ENCODE peak calls at places on chromosome 20, in seven cellular contexts. X is endodermal cell, Y is progenitor cell of endocrine pancreas, I is cardiac muscle cell, H is neural crest cell, W is fibroblast of lung, L is endothelial cell. C is an unnamed sample.

GRCh38 chr20:47816487-47817451 is 31.5 kb upstream of the SULF2 start:
- DNase-seq in X (no peak), Y (no peak), I (no peak), H (no peak), W (no peak), L (no peak), C (no peak)

GRCh38 chr20:37781626-37782025 is 87.8 kb downstream of the CTNNBL1 start:
- DNase-seq in X (no peak), Y (no peak), I (no peak), H (no peak), W (no peak), L (no peak), C (no peak)

GRCh38 chr20:63635431-63636141 is 8.7 kb upstream of the GMEB2 start:
- DNase-seq in X (no peak), Y (no peak), I (no peak), H (no peak), W (no peak), L (no peak), C (no peak)

GRCh38 chr20:62576815-62577214 is 65.5 kb upstream of the SLCO4A1 start:
- DNase-seq in X (peak), Y (peak), I (peak), H (no peak), W (peak), L (peak), C (no peak)

GRCh38 chr20:23147964-23148720 is 62.0 kb upstream of the CD93 start:
- DNase-seq in X (peak), Y (no peak), I (peak), H (no peak), W (peak), L (no peak), C (no peak)

GRCh38 chr20:63794614-63795013 is 36.5 kb downstream of the ZBTB46 start:
- DNase-seq in X (no peak), Y (no peak), I (no peak), H (no peak), W (no peak), L (no peak), C (no peak)

GRCh38 chr20:46427384-46427783 is 21.0 kb upstream of the ELMO2 start:
- DNase-seq in X (no peak), Y (no peak), I (no peak), H (no peak), W (no peak), L (no peak), C (no peak)

GRCh38 chr20:40010483-40010882 is 678.6 kb downstream of the MAFB start:
- DNase-seq in X (no peak), Y (no peak), I (no peak), H (no peak), W (no peak), L (no peak), C (no peak)

GRCh38 chr20:38127011-38127621 is 38.0 kb downstream of the TGM2 start:
- DNase-seq in X (peak), Y (no peak), I (peak), H (no peak), W (peak), L (no peak), C (no peak)

GRCh38 chr20:44212792-44213191 is 2.2 kb upstream of the OSER1 start:
- DNase-seq in X (no peak), Y (no peak), I (no peak), H (no peak), W (no peak), L (no peak), C (no peak)

GRCh38 chr20:61913423-61914225 is 152.1 kb downstream of the TAF4 start:
- DNase-seq in X (no peak), Y (no peak), I (no peak), H (no peak), W (no peak), L (no peak), C (no peak)

GRCh38 chr20:41052742-41053419 is 24.3 kb downstream of the TOP1 start:
- DNase-seq in X (no peak), Y (no peak), I (peak), H (no peak), W (peak), L (no peak), C (no peak)

GRCh38 chr20:23114018-23114417 is 27.9 kb upstream of the CD93 start:
- DNase-seq in X (no peak), Y (no peak), I (peak), H (no peak), W (no peak), L (no peak), C (no peak)

GRCh38 chr20:48384147-48384818 is 443.5 kb downstream of the PREX1 start:
- DNase-seq in X (peak), Y (no peak), I (no peak), H (no peak), W (no peak), L (no peak), C (no peak)

GRCh38 chr20:63032861-63033634 is 26.3 kb upstream of the BHLHE23 start:
- DNase-seq in X (no peak), Y (no peak), I (no peak), H (no peak), W (no peak), L (peak), C (no peak)

GRCh38 chr20:35698298-35699126 is 640 bp downstream of the NFS1 start:
- DNase-seq in X (peak), Y (no peak), I (peak), H (no peak), W (no peak), L (peak), C (no peak)

GRCh38 chr20:44215125-44215524 is 4.6 kb upstream of the OSER1 start:
- DNase-seq in X (peak), Y (peak), I (peak), H (peak), W (peak), L (peak), C (no peak)

GRCh38 chr20:64023278-64024140 is 12.5 kb upstream of the C20orf204 start:
- DNase-seq in X (no peak), Y (no peak), I (no peak), H (no peak), W (no peak), L (no peak), C (no peak)

GRCh38 chr20:59149678-59150504 is 13.7 kb upstream of the ZNF831 start:
- DNase-seq in X (no peak), Y (no peak), I (no peak), H (no peak), W (no peak), L (peak), C (no peak)

GRCh38 chr20:59958626-59959025 is 403 bp downstream of the CDH26 start:
- DNase-seq in X (peak), Y (peak), I (no peak), H (no peak), W (no peak), L (no peak), C (no peak)

GRCh38 chr20:63946986-63947637 is 9.1 kb downstream of the UCKL1 start:
- DNase-seq in X (no peak), Y (no peak), I (no peak), H (no peak), W (no peak), L (no peak), C (no peak)

GRCh38 chr20:23118144-23118543 is 32.0 kb upstream of the CD93 start:
- DNase-seq in X (no peak), Y (no peak), I (no peak), H (no peak), W (no peak), L (no peak), C (no peak)

GRCh38 chr20:61819484-61819846 is 246.2 kb downstream of the TAF4 start:
- DNase-seq in X (no peak), Y (no peak), I (no peak), H (no peak), W (no peak), L (no peak), C (no peak)

GRCh38 chr20:20366551-20366895 is 1.4 kb upstream of the INSM1 start:
- DNase-seq in X (no peak), Y (no peak), I (no peak), H (no peak), W (no peak), L (no peak), C (no peak)

GRCh38 chr20:57451356-57451755 is 60.2 kb downstream of the RBM38 start:
- DNase-seq in X (no peak), Y (no peak), I (no peak), H (no peak), W (no peak), L (no peak), C (no peak)

GRCh38 chr20:44211177-44212039 is 837 bp upstream of the OSER1 start:
- DNase-seq in X (no peak), Y (no peak), I (peak), H (no peak), W (peak), L (no peak), C (no peak)

GRCh38 chr20:35326732-35327073 is 34.5 kb upstream of the FAM83C start:
- DNase-seq in X (no peak), Y (no peak), I (no peak), H (no peak), W (no peak), L (no peak), C (no peak)

GRCh38 chr20:59037386-59037785 is 5.2 kb downstream of the PRELID3B start:
- DNase-seq in X (no peak), Y (no peak), I (no peak), H (no peak), W (no peak), L (no peak), C (no peak)

GRCh38 chr20:38170219-38170902 is 5.3 kb upstream of the TGM2 start:
- DNase-seq in X (no peak), Y (no peak), I (no peak), H (no peak), W (peak), L (no peak), C (no peak)

GRCh38 chr20:58024241-58024721 is 204.2 kb downstream of the ANKRD60 start:
- DNase-seq in X (no peak), Y (no peak), I (no peak), H (no peak), W (no peak), L (no peak), C (no peak)

GRCh38 chr20:5714261-5715041 is 35.8 kb upstream of the SHLD1 start:
- DNase-seq in X (peak), Y (no peak), I (peak), H (no peak), W (no peak), L (peak), C (no peak)

GRCh38 chr20:58039569-58040092 is 188.8 kb downstream of the ANKRD60 start:
- DNase-seq in X (no peak), Y (no peak), I (no peak), H (peak), W (no peak), L (no peak), C (no peak)

GRCh38 chr20:11676618-11677289 is 240.9 kb upstream of the BTBD3 start:
- DNase-seq in X (peak), Y (peak), I (peak), H (peak), W (peak), L (peak), C (peak)

GRCh38 chr20:36362261-36362660 is 56.1 kb downstream of the DLGAP4 start:
- DNase-seq in X (no peak), Y (no peak), I (no peak), H (no peak), W (no peak), L (no peak), C (no peak)

GRCh38 chr20:42308980-42309524 is 690.9 kb upstream of the CHD6 start:
- DNase-seq in X (peak), Y (no peak), I (no peak), H (no peak), W (no peak), L (no peak), C (no peak)

GRCh38 chr20:2283706-2284423 is 11.9 kb upstream of the TGM3 start:
- DNase-seq in X (peak), Y (no peak), I (peak), H (no peak), W (no peak), L (no peak), C (no peak)

DNA sequence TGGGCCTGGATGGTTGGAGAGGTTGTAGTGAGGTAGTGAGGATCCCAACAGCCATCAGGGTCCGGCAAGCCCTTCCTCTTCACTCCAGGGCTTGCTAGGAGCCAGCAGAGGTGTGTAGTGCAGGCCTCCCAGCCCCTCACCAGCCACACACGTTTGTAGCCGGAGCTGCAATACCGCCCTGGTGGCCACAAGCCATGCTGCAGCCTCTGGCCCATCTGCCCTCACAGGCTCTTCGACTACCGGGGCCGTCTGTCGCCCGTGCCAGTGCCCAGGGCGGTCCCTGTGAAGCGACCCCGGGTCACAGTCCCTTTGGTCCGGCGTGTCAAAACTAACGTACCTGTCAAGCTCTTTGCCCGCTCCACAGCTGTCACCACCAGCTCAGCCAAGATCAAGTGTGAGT is 36.4 kb downstream of the EIF2S2 start:
- DNase-seq in X (peak), Y (no peak), I (no peak), H (no peak), W (no peak), L (no peak), C (no peak)
- TF ChIP-seq CTCF in X (peak), Y (no peak), I (peak), H (peak), W (no peak), L (peak), C (peak)

GRCh38 chr20:21490105-21490504 is 23.8 kb downstream of the NKX2-2 start:
- DNase-seq in X (no peak), Y (no peak), I (peak), H (no peak), W (peak), L (no peak), C (no peak)
- TF ChIP-seq CTCF in X (peak), Y (peak), I (peak), H (peak), W (peak), L (no peak), C (no peak)

DNA sequence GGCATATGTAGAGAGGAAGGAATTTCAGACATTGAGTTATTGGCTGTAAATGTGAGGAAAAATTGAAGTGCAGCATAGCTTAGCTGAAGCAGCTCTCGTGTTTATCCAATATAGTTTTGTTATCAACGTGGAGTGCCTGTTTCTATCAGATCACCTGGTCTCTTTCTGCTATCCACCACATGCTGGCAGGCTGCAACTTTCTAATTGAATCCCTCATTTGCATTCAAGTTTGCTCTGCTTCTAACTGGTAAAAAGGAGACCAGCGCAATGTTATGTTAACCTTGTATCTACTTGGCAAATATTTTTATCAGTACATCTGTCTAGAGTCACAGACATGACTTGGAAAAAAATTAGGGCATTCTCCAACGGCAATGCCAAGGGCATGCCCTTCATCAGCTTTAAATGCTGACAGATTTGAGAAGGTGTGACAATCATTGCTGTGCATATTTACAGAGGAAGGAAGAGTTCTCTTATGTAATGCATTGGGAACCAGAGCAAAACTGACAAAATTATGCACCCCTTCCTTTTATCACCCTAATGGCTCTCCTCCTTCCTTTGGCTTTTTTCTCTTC is 1102.9 kb upstream of the FLRT3 start:
- DNase-seq in X (no peak), Y (no peak), I (no peak), H (no peak), W (no peak), L (no peak), C (no peak)
- TF ChIP-seq CTCF in X (no peak), Y (no peak), I (no peak), H (no peak), W (no peak), L (no peak), C (no peak)

GRCh38 chr20:21702553-21703467 is 2.7 kb upstream of the PAX1 start:
- DNase-seq in X (peak), Y (peak), I (peak), H (peak), W (peak), L (peak), C (peak)
- TF ChIP-seq CTCF in X (peak), Y (peak), I (peak), H (peak), W (peak), L (peak), C (peak)

GRCh38 chr20:4261333-4262284 is 246.3 kb upstream of the RNF24 start:
- DNase-seq in X (no peak), Y (no peak), I (no peak), H (no peak), W (peak), L (no peak), C (no peak)
- TF ChIP-seq CTCF in X (no peak), Y (no peak), I (no peak), H (no peak), W (no peak), L (no peak), C (no peak)

DNA sequence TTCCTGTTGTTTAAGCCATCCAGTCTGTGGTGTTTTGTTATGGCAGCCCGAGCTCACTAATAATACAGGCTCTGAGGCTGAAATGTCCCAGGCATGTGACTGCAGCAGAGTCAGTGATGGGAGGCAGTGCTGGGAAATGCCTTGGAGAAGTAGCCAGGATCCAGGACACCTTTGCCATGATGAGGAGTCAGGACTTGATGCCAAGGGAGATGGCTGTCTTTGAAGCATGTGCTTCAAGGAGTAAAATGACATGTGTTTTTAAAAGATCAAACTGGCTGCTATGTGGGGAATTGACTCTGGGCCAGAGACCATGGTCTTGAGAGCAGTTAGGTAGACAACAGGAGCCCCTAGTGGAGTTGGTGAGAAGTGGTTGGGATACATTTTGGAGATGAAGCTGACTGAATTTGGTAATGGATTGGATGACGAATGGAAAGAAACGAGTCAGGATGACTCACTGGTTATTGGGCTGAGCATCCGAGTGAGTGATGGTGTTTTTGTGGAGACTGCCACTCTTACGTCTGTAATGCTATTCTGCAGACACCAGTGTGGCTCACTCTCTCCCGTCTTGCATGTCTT is 322.2 kb downstream of the PLCB1 start:
- DNase-seq in X (peak), Y (no peak), I (peak), H (no peak), W (peak), L (no peak), C (peak)
- TF ChIP-seq CTCF in X (peak), Y (peak), I (peak), H (peak), W (peak), L (peak), C (peak)

DNA sequence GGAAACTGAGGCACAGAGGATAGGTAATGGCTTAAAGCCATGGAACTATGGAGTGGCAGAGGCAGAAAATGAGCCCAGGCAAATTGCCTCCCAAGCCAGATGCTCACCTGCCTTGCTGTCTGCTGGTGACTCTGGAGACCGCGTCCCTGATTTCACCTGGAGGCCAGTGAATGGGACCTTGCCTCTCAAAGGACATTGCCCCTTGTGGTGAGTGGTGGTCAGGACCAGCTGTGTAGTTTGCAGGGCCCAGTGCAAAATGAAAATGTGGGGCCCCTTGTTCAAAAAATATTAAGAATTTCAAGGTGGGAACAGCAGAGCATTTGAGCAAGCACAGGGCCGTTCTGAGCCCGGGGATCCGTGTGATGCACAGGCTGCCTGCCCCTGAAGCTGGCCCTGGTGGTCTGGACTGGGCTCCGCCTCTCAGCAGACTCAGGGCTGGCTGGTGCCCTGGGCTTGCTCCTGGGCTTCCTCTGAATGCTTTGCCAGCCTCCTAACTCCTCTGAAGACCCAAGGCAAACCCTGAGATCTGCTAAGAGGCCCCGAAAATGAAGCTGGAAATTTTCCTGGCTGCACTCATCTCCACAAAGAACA is 19.8 kb upstream of the KCNG1 start:
- DNase-seq in X (peak), Y (no peak), I (no peak), H (no peak), W (no peak), L (no peak), C (no peak)
- TF ChIP-seq CTCF in X (peak), Y (peak), I (peak), H (peak), W (peak), L (peak), C (no peak)

DNA sequence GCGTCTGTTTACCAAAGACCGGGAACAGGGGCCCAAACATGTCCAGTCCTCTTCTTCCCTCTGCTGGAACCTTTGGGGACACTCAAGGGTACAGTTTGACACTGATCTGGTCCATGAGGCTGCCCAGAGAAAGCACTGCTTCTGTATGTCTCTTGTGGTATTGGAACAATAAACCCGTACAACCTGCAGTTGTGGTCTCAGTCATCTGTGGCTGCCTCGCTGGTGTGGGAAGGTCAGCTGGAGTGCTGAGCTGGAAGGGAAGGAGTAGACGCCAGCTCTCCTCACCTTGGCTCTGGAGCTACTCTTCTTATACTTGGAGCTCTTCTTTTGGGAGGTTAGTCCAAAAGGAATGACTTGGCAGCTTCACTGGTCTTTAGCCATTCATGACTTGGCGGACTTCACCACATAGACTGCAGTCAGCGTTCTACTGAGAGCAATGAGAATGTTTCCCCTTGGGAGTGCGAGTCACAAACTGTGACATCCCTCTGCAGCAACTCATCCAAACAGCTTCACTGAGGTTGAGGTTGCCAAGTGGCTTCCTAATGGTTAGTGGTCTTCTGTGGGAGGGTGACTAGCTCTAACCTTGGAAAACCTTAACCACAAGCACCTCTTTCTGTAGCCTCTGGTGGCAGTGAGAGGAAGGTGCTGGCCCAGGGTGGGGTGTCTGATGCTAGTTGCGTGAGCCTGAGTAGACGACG is 81.2 kb downstream of the ASXL1 start:
- DNase-seq in X (peak), Y (no peak), I (peak), H (no peak), W (peak), L (no peak), C (no peak)
- TF ChIP-seq CTCF in X (peak), Y (no peak), I (no peak), H (no peak), W (peak), L (no peak), C (no peak)

C was measured in HFF-Myc.